ENCODE peak calls at places on chromosomes 5 and 9, in eight cellular contexts. One of them, this sample, is unnamed.
A peak's percentile ranks its signal among the peaks of the same experiment; 100 is the strongest.

GRCh38 chr5:133697536-133698258 is 85.4 kb upstream of the FSTL4 start:
- DNase-seq in GM06990: no peak
- DNase-seq in AG10803: no peak
- DNase-seq in heart left ventricle: no peak
- DNase-seq in A673: no peak
- DNase-seq in fibroblast of mammary gland: no peak
- DNase-seq in NB4: no peak
- DNase-seq in cardiac fibroblast: no peak
- DNase-seq in this sample: no peak

GRCh38 chr9:132631280-132631679 is 38.5 kb downstream of the DDX31 start:
- DNase-seq in GM06990: no peak
- DNase-seq in AG10803: peak; percentile 53
- DNase-seq in heart left ventricle: no peak
- DNase-seq in A673: no peak
- DNase-seq in fibroblast of mammary gland: peak; percentile 79
- DNase-seq in NB4: no peak
- DNase-seq in cardiac fibroblast: no peak
- DNase-seq in this sample: no peak

GRCh38 chr5:148730272-148730954 is 76.1 kb upstream of the HTR4 start:
- DNase-seq in GM06990: no peak
- DNase-seq in AG10803: peak; percentile 53
- DNase-seq in heart left ventricle: no peak
- DNase-seq in A673: no peak
- DNase-seq in fibroblast of mammary gland: peak; percentile 71
- DNase-seq in NB4: no peak
- DNase-seq in cardiac fibroblast: peak; percentile 52
- DNase-seq in this sample: no peak

GRCh38 chr9:130301483-130302286 is 36.1 kb downstream of the HMCN2 start:
- DNase-seq in GM06990: no peak
- DNase-seq in AG10803: peak; percentile 72
- DNase-seq in heart left ventricle: peak; percentile 87
- DNase-seq in A673: no peak
- DNase-seq in fibroblast of mammary gland: peak; percentile 73
- DNase-seq in NB4: no peak
- DNase-seq in cardiac fibroblast: peak; percentile 26
- DNase-seq in this sample: no peak

GRCh38 chr9:77403244-77403643 is 225.9 kb downstream of the VPS13A start:
- DNase-seq in GM06990: no peak
- DNase-seq in AG10803: no peak
- DNase-seq in heart left ventricle: no peak
- DNase-seq in A673: no peak
- DNase-seq in fibroblast of mammary gland: peak; percentile 73
- DNase-seq in NB4: no peak
- DNase-seq in cardiac fibroblast: no peak
- DNase-seq in this sample: no peak

GRCh38 chr9:113876806-113877236 is 712 bp downstream of the ZNF618 start:
- DNase-seq in GM06990: no peak
- DNase-seq in AG10803: no peak
- DNase-seq in heart left ventricle: no peak
- DNase-seq in A673: peak; percentile 45
- DNase-seq in fibroblast of mammary gland: no peak
- DNase-seq in NB4: peak; percentile 37
- DNase-seq in cardiac fibroblast: peak; percentile 37
- DNase-seq in this sample: no peak

GRCh38 chr5:6700074-6700685 is 13.1 kb upstream of the TENT4A start:
- DNase-seq in GM06990: no peak
- DNase-seq in AG10803: peak; percentile 27
- DNase-seq in heart left ventricle: no peak
- DNase-seq in A673: no peak
- DNase-seq in fibroblast of mammary gland: no peak
- DNase-seq in NB4: no peak
- DNase-seq in cardiac fibroblast: peak; percentile 17
- DNase-seq in this sample: no peak

GRCh38 chr5:100899675-100900074 is 3.4 kb downstream of the ST8SIA4 start:
- DNase-seq in GM06990: no peak
- DNase-seq in AG10803: no peak
- DNase-seq in heart left ventricle: no peak
- DNase-seq in A673: no peak
- DNase-seq in fibroblast of mammary gland: no peak
- DNase-seq in NB4: no peak
- DNase-seq in cardiac fibroblast: no peak
- DNase-seq in this sample: no peak

GRCh38 chr9:105510024-105510423 is 47.9 kb upstream of the FKTN start:
- DNase-seq in GM06990: peak; percentile 34
- DNase-seq in AG10803: peak; percentile 62
- DNase-seq in heart left ventricle: no peak
- DNase-seq in A673: peak; percentile 27
- DNase-seq in fibroblast of mammary gland: peak; percentile 85
- DNase-seq in NB4: no peak
- DNase-seq in cardiac fibroblast: peak; percentile 59
- DNase-seq in this sample: no peak

GRCh38 chr9:90805006-90805993 is 3.7 kb downstream of the SYK start:
- DNase-seq in GM06990: no peak
- DNase-seq in AG10803: no peak
- DNase-seq in heart left ventricle: no peak
- DNase-seq in A673: peak; percentile 42
- DNase-seq in fibroblast of mammary gland: no peak
- DNase-seq in NB4: no peak
- DNase-seq in cardiac fibroblast: no peak
- DNase-seq in this sample: no peak

GRCh38 chr9:36189978-36190377 is 743 bp upstream of the CLTA start:
- DNase-seq in GM06990: no peak
- DNase-seq in AG10803: no peak
- DNase-seq in heart left ventricle: no peak
- DNase-seq in A673: no peak
- DNase-seq in fibroblast of mammary gland: no peak
- DNase-seq in NB4: peak; percentile 23
- DNase-seq in cardiac fibroblast: no peak
- DNase-seq in this sample: no peak

GRCh38 chr5:129746884-129747283 is 1.0 kb upstream of the MINAR2 start:
- DNase-seq in GM06990: no peak
- DNase-seq in AG10803: no peak
- DNase-seq in heart left ventricle: no peak
- DNase-seq in A673: no peak
- DNase-seq in fibroblast of mammary gland: peak; percentile 26
- DNase-seq in NB4: no peak
- DNase-seq in cardiac fibroblast: no peak
- DNase-seq in this sample: no peak

GRCh38 chr9:105053209-105053652 is 125.3 kb upstream of the ABCA1 start:
- DNase-seq in GM06990: peak; percentile 12
- DNase-seq in AG10803: peak; percentile 80
- DNase-seq in heart left ventricle: no peak
- DNase-seq in A673: no peak
- DNase-seq in fibroblast of mammary gland: peak; percentile 96
- DNase-seq in NB4: peak; percentile 94
- DNase-seq in cardiac fibroblast: peak; percentile 72
- DNase-seq in this sample: peak; percentile 25

GRCh38 chr9:86405926-86406325 is 51.7 kb upstream of the TUT7 start:
- DNase-seq in GM06990: no peak
- DNase-seq in AG10803: peak; percentile 82
- DNase-seq in heart left ventricle: no peak
- DNase-seq in A673: peak; percentile 84
- DNase-seq in fibroblast of mammary gland: peak; percentile 98
- DNase-seq in NB4: peak; percentile 9
- DNase-seq in cardiac fibroblast: peak; percentile 81
- DNase-seq in this sample: no peak

GRCh38 chr9:105415344-105415980 is 32.4 kb upstream of the FSD1L start:
- DNase-seq in GM06990: peak; percentile 6
- DNase-seq in AG10803: peak; percentile 34
- DNase-seq in heart left ventricle: peak; percentile 42
- DNase-seq in A673: peak; percentile 66
- DNase-seq in fibroblast of mammary gland: peak; percentile 60
- DNase-seq in NB4: peak; percentile 71
- DNase-seq in cardiac fibroblast: peak; percentile 68
- DNase-seq in this sample: peak; percentile 24

GRCh38 chr5:152119091-152119490 is 194.4 kb upstream of the GLRA1 start:
- DNase-seq in GM06990: no peak
- DNase-seq in AG10803: no peak
- DNase-seq in heart left ventricle: no peak
- DNase-seq in A673: no peak
- DNase-seq in fibroblast of mammary gland: no peak
- DNase-seq in NB4: no peak
- DNase-seq in cardiac fibroblast: no peak
- DNase-seq in this sample: no peak

GRCh38 chr5:170497311-170498038 is 6.3 kb upstream of the KCNIP1 start:
- DNase-seq in GM06990: no peak
- DNase-seq in AG10803: no peak
- DNase-seq in heart left ventricle: no peak
- DNase-seq in A673: no peak
- DNase-seq in fibroblast of mammary gland: peak; percentile 30
- DNase-seq in NB4: no peak
- DNase-seq in cardiac fibroblast: peak; percentile 29
- DNase-seq in this sample: no peak

GRCh38 chr5:99061711-99062110 is 132.9 kb upstream of the CHD1 start:
- DNase-seq in GM06990: no peak
- DNase-seq in AG10803: peak; percentile 76
- DNase-seq in heart left ventricle: no peak
- DNase-seq in A673: no peak
- DNase-seq in fibroblast of mammary gland: peak; percentile 88
- DNase-seq in NB4: peak; percentile 9
- DNase-seq in cardiac fibroblast: no peak
- DNase-seq in this sample: no peak

GRCh38 chr5:36502608-36503007 is 103.8 kb upstream of the SLC1A3 start:
- DNase-seq in GM06990: no peak
- DNase-seq in AG10803: peak; percentile 99
- DNase-seq in heart left ventricle: no peak
- DNase-seq in A673: peak; percentile 58
- DNase-seq in fibroblast of mammary gland: peak; percentile 98
- DNase-seq in NB4: no peak
- DNase-seq in cardiac fibroblast: peak; percentile 86
- DNase-seq in this sample: no peak

GRCh38 chr5:113182658-113183344 is 206.2 kb downstream of the DCP2 start:
- DNase-seq in GM06990: no peak
- DNase-seq in AG10803: no peak
- DNase-seq in heart left ventricle: no peak
- DNase-seq in A673: no peak
- DNase-seq in fibroblast of mammary gland: no peak
- DNase-seq in NB4: no peak
- DNase-seq in cardiac fibroblast: no peak
- DNase-seq in this sample: no peak

GRCh38 chr5:42993516-42994284 is 46.4 kb downstream of the ANXA2R start:
- DNase-seq in GM06990: peak; percentile 60
- DNase-seq in AG10803: peak; percentile 77
- DNase-seq in heart left ventricle: peak; percentile 31
- DNase-seq in A673: peak; percentile 79
- DNase-seq in fibroblast of mammary gland: peak; percentile 87
- DNase-seq in NB4: peak; percentile 90
- DNase-seq in cardiac fibroblast: peak; percentile 89
- DNase-seq in this sample: no peak

GRCh38 chr9:108186996-108187395 is 668.8 kb downstream of the ACTL7B start:
- DNase-seq in GM06990: no peak
- DNase-seq in AG10803: peak; percentile 91
- DNase-seq in heart left ventricle: peak; percentile 60
- DNase-seq in A673: no peak
- DNase-seq in fibroblast of mammary gland: peak; percentile 72
- DNase-seq in NB4: no peak
- DNase-seq in cardiac fibroblast: peak; percentile 90
- DNase-seq in this sample: no peak

DNA sequence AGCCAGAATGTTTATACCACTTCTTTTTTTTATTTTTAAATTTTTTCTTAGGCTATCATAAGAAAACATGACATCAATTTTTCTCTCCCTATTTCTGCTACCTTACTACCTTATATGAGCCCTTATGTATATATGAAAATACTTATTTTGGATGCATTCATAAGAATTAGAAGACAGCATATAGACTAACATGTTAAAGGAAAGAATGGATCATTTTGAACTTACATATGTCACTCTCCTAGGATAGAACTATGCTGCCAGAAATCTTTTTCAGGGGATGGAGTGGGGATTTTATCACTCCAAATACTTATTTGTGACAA is 51.8 kb downstream of the SNX24 start:
- DNase-seq in GM06990: no peak
- DNase-seq in AG10803: no peak
- DNase-seq in heart left ventricle: no peak
- DNase-seq in A673: no peak
- DNase-seq in fibroblast of mammary gland: no peak
- DNase-seq in NB4: no peak
- DNase-seq in cardiac fibroblast: no peak
- DNase-seq in this sample: no peak
- TF ChIP-seq CTCF in GM06990: no peak
- TF ChIP-seq CTCF in AG10803: no peak
- TF ChIP-seq CTCF in heart left ventricle: no peak
- TF ChIP-seq CTCF in A673: no peak
- TF ChIP-seq CTCF in fibroblast of mammary gland: no peak
- TF ChIP-seq CTCF in NB4: no peak
- TF ChIP-seq CTCF in cardiac fibroblast: no peak
- TF ChIP-seq CTCF in this sample: no peak

GRCh38 chr5:14440598-14441401 is 140.8 kb upstream of the OTULINL start:
- DNase-seq in GM06990: no peak
- DNase-seq in AG10803: peak; percentile 98
- DNase-seq in heart left ventricle: peak; percentile 70
- DNase-seq in A673: peak; percentile 86
- DNase-seq in fibroblast of mammary gland: peak; percentile 98
- DNase-seq in NB4: no peak
- DNase-seq in cardiac fibroblast: peak; percentile 90
- DNase-seq in this sample: no peak
- H3K4me3 ChIP-seq in GM06990: no peak overlapping the region
- H3K4me3 ChIP-seq in AG10803: peak overlapping the region; percentile 71
- H3K4me3 ChIP-seq in heart left ventricle: peak overlapping the region; percentile 55
- H3K4me3 ChIP-seq in A673: peak overlapping the region; percentile 43
- H3K4me3 ChIP-seq in fibroblast of mammary gland: peak overlapping the region; percentile 97
- H3K4me3 ChIP-seq in NB4: no peak overlapping the region
- H3K4me3 ChIP-seq in cardiac fibroblast: peak overlapping the region; percentile 71
- H3K4me3 ChIP-seq in this sample: no peak overlapping the region

GRCh38 chr5:7850533-7851239 is at the start of gene CFAP90:
- DNase-seq in GM06990: no peak
- DNase-seq in AG10803: peak; percentile 20
- DNase-seq in heart left ventricle: peak; percentile 29
- DNase-seq in A673: peak; percentile 25
- DNase-seq in fibroblast of mammary gland: peak; percentile 35
- DNase-seq in NB4: no peak
- DNase-seq in cardiac fibroblast: peak; percentile 60
- DNase-seq in this sample: no peak
- TF ChIP-seq CTCF in GM06990: no peak
- TF ChIP-seq CTCF in AG10803: peak; percentile 28
- TF ChIP-seq CTCF in heart left ventricle: no peak
- TF ChIP-seq CTCF in A673: no peak
- TF ChIP-seq CTCF in fibroblast of mammary gland: peak; percentile 32
- TF ChIP-seq CTCF in NB4: no peak
- TF ChIP-seq CTCF in cardiac fibroblast: peak; percentile 30
- TF ChIP-seq CTCF in this sample: no peak

DNA sequence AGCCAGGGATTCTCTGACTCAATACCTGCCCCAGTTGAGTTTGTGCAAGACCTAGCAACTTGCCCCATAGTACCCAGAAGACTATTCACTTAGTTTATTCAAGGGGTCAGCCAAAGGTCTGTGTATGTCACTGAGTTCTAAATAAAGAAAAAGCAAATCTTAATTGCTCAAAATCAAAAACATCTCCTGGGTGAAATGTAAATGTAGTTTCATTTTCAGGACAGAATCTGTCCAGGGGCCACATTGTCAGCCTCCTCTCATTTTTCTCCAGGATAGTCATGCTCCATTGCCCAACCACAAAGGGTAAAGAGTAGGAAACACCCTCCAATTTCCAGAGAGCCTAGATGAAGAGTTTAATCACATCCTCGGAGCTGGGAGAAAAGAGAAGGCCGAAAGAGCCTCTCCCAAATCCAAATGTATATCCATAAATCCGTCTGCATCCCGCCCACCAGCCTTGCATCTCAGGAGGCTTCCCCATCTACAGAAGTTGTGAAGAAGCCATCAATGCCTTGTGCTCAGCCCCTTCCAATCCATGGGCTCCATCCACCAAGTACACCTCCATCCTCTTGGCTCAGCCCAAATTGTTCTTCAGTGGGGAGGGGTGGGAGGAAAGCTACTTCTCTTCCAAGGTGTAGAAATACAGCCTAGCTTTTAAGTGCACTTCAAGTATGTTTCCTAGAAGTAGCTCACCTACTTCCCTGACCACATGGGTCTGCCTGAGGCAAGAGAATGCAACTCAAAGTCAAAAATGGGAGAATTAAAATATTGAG is 26.9 kb downstream of the ADAM19 start:
- DNase-seq in GM06990: no peak
- DNase-seq in AG10803: peak; percentile 96
- DNase-seq in heart left ventricle: no peak
- DNase-seq in A673: no peak
- DNase-seq in fibroblast of mammary gland: peak; percentile 97
- DNase-seq in NB4: no peak
- DNase-seq in cardiac fibroblast: peak; percentile 89
- DNase-seq in this sample: no peak
- H3K4me3 ChIP-seq in GM06990: no peak overlapping the region
- H3K4me3 ChIP-seq in AG10803: peak overlapping the region; percentile 14
- H3K4me3 ChIP-seq in heart left ventricle: no peak overlapping the region
- H3K4me3 ChIP-seq in A673: no peak overlapping the region
- H3K4me3 ChIP-seq in fibroblast of mammary gland: no peak overlapping the region
- H3K4me3 ChIP-seq in NB4: no peak overlapping the region
- H3K4me3 ChIP-seq in cardiac fibroblast: no peak overlapping the region
- H3K4me3 ChIP-seq in this sample: no peak overlapping the region

This sample was measured in GM12864.